ENCODE peak calls at places on chromosomes 6 and 20, in nine cellular contexts. P is RWPE1, C is WTC11, M is fibroblast of lung, Z is T-helper 1 cell, U is GM10248, V is Peyer's patch, D is fibroblast of mammary gland, N is EL. O is an unnamed sample.

GRCh38 chr20:49750611-49751396 is 37.1 kb upstream of the B4GALT5 start:
- DNase-seq in C (no peak), D (no peak), N (peak; percentile 22), M (no peak), P (no peak), V (no peak), Z (no peak), U (peak; percentile 53), O (no peak)

GRCh38 chr6:8679823-8680222 is 244.5 kb upstream of the SLC35B3 start:
- DNase-seq in P (no peak), Z (no peak), M (no peak), V (no peak), C (no peak), U (no peak), D (no peak), N (no peak), O (no peak)

GRCh38 chr6:167549187-167549586 is 224.3 kb downstream of the TTLL2 start:
- DNase-seq in C (no peak), V (no peak), N (no peak), M (no peak), D (no peak), Z (no peak), U (no peak), P (no peak), O (no peak)

GRCh38 chr6:16518265-16518664 is 243.0 kb downstream of the ATXN1 start:
- DNase-seq in M (no peak), D (no peak), Z (no peak), C (peak; percentile 26), V (no peak), U (no peak), N (no peak), P (no peak), O (no peak)

GRCh38 chr20:58584051-58584824 is 66.8 kb upstream of the STX16 start:
- DNase-seq in M (no peak), N (no peak), C (no peak), D (no peak), P (no peak), V (no peak), Z (no peak), U (no peak), O (no peak)

GRCh38 chr6:75094614-75095321 is 111.1 kb downstream of the COL12A1 start:
- DNase-seq in N (peak; percentile 66), V (no peak), D (peak; percentile 77), Z (no peak), C (no peak), U (no peak), M (peak; percentile 98), P (no peak), O (no peak)

GRCh38 chr20:10857362-10858070 is 183.7 kb upstream of the JAG1 start:
- DNase-seq in M (peak; percentile 65), P (peak; percentile 31), V (peak; percentile 68), D (peak; percentile 88), N (no peak), C (no peak), U (no peak), Z (no peak), O (peak; percentile 32)

GRCh38 chr20:45823949-45824835 is 2.9 kb downstream of the TNNC2 start:
- DNase-seq in P (peak; percentile 46), D (peak; percentile 52), U (peak; percentile 65), V (peak; percentile 80), M (peak; percentile 45), Z (no peak), N (peak; percentile 33), C (peak; percentile 81), O (peak; percentile 37)

GRCh38 chr20:58716476-58717277 is 24.1 kb downstream of the NPEPL1 start:
- DNase-seq in D (no peak), U (peak; percentile 12), V (peak; percentile 42), Z (no peak), M (no peak), P (no peak), C (peak; percentile 16), N (no peak), O (no peak)

GRCh38 chr20:35448788-35449373 is 6.5 kb upstream of the CEP250 start:
- DNase-seq in V (no peak), Z (no peak), D (no peak), U (no peak), P (no peak), C (no peak), M (no peak), N (no peak), O (no peak)

GRCh38 chr6:152496731-152497130 is 140.4 kb downstream of the SYNE1 start:
- DNase-seq in U (no peak), V (no peak), N (no peak), M (no peak), D (no peak), P (no peak), Z (no peak), C (peak; percentile 12), O (no peak)

GRCh38 chr6:132246632-132247270 is 154.5 kb downstream of the MOXD1 start:
- DNase-seq in M (no peak), V (no peak), N (no peak), U (no peak), C (no peak), Z (no peak), D (no peak), P (no peak), O (no peak)

GRCh38 chr6:131390322-131390721 is 182.7 kb upstream of the ARG1 start:
- DNase-seq in M (no peak), U (no peak), Z (no peak), P (no peak), D (no peak), N (no peak), C (no peak), V (no peak), O (no peak)

GRCh38 chr6:34241351-34242215 is 4.9 kb downstream of the HMGA1 start:
- DNase-seq in U (no peak), D (no peak), V (no peak), M (no peak), Z (no peak), N (no peak), P (no peak), C (no peak), O (no peak)

GRCh38 chr6:142929751-142930358 is 15.1 kb downstream of the HIVEP2 start:
- DNase-seq in M (no peak), V (no peak), U (no peak), P (no peak), C (no peak), Z (no peak), N (peak; percentile 36), D (peak; percentile 53), O (peak; percentile 70)

GRCh38 chr6:159959165-159959975 is 9.5 kb upstream of the IGF2R start:
- DNase-seq in D (no peak), P (no peak), C (no peak), M (no peak), V (no peak), N (no peak), Z (no peak), U (no peak), O (no peak)

GRCh38 chr20:47561175-47561574 is 59.5 kb downstream of the NCOA3 start:
- DNase-seq in P (no peak), V (no peak), U (no peak), N (no peak), Z (no peak), D (peak; percentile 42), M (peak; percentile 72), C (no peak), O (no peak)

GRCh38 chr6:34391023-34391485 is 1.4 kb downstream of the NUDT3 start:
- DNase-seq in D (peak; percentile 83), C (no peak), N (peak; percentile 68), U (no peak), V (no peak), Z (no peak), M (peak; percentile 81), P (no peak), O (peak; percentile 37)

GRCh38 chr20:46371656-46372055 is 34.8 kb downstream of the ELMO2 start:
- DNase-seq in M (no peak), U (no peak), V (no peak), D (peak; percentile 92), N (no peak), Z (no peak), P (no peak), C (no peak), O (no peak)

GRCh38 chr6:162203287-162203686 is 524.3 kb downstream of the PRKN start:
- DNase-seq in M (no peak), Z (no peak), D (no peak), N (no peak), U (no peak), V (no peak), P (no peak), C (no peak), O (no peak)

GRCh38 chr6:94341173-94341572 is 921.8 kb upstream of the EPHA7 start:
- DNase-seq in Z (no peak), N (no peak), M (no peak), P (no peak), D (no peak), U (no peak), V (no peak), C (peak; percentile 11), O (no peak)

GRCh38 chr20:64139200-64140081 is 24.8 kb upstream of the MYT1 start:
- DNase-seq in M (no peak), C (peak; percentile 10), P (no peak), D (no peak), U (no peak), Z (no peak), V (no peak), N (no peak), O (no peak)

GRCh38 chr6:6635869-6636268 is 47.3 kb downstream of the LY86 start:
- DNase-seq in D (no peak), M (no peak), V (no peak), P (no peak), N (no peak), U (no peak), C (no peak), Z (no peak), O (no peak)

GRCh38 chr6:87391334-87391733 is 16.4 kb upstream of the CFAP206 start:
- DNase-seq in P (peak; percentile 36), V (no peak), C (peak; percentile 61), Z (no peak), D (peak; percentile 32), M (peak; percentile 36), N (peak; percentile 51), U (peak; percentile 48), O (peak; percentile 34)

GRCh38 chr6:113464959-113465358 is 392.2 kb upstream of the MARCKS start:
- DNase-seq in C (no peak), Z (no peak), D (peak; percentile 91), P (peak; percentile 65), V (no peak), U (no peak), N (peak; percentile 86), M (peak; percentile 78), O (peak; percentile 84)

GRCh38 chr6:72748759-72749158 is 126.9 kb downstream of the KCNQ5 start:
- DNase-seq in M (peak; percentile 77), V (no peak), N (peak; percentile 95), Z (no peak), P (peak; percentile 82), D (peak; percentile 86), C (no peak), U (no peak), O (peak; percentile 98)

GRCh38 chr20:19690462-19690861 is 67.6 kb upstream of the RIN2 start:
- DNase-seq in C (no peak), U (no peak), N (no peak), V (no peak), M (no peak), P (no peak), D (no peak), Z (no peak), O (no peak)

GRCh38 chr6:32967151-32968091 is 973 bp upstream of the BRD2 start:
- DNase-seq in Z (no peak), C (peak; percentile 43), P (no peak), V (no peak), N (peak; percentile 69), D (peak; percentile 64), M (peak; percentile 61), U (no peak), O (peak; percentile 60)

GRCh38 chr6:23414922-23415321 is 711.1 kb upstream of the NRSN1 start:
- DNase-seq in M (no peak), U (no peak), C (no peak), N (no peak), V (no peak), Z (no peak), P (no peak), D (no peak), O (no peak)

GRCh38 chr6:112464901-112465661 is 118.0 kb downstream of the RFPL4B start:
- DNase-seq in D (no peak), P (no peak), M (no peak), N (no peak), U (no peak), C (no peak), V (no peak), Z (no peak), O (no peak)

GRCh38 chr6:28977351-28978136 is 27.6 kb downstream of the ZNF311 start:
- DNase-seq in M (peak; percentile 40), U (peak; percentile 32), Z (no peak), C (peak; percentile 47), V (no peak), N (peak; percentile 87), P (peak; percentile 54), D (peak; percentile 86), O (peak; percentile 74)

O was measured in mammary epithelial cell.